ENCODE peak calls at places on chromosome X, in five cellular contexts. E, T, R, N and C are unnamed samples.

GRCh38 chrX:110847334-110847733 is 51.7 kb upstream of the CHRDL1 start:
- DNase-seq in N (peak; percentile 24), E (peak; percentile 77), T (no peak), R (peak; percentile 40), C (peak; percentile 78)

GRCh38 chrX:53284684-53285447 is 3.5 kb upstream of the IQSEC2 start:
- DNase-seq in N (peak; percentile 73), R (peak; percentile 59), E (peak; percentile 71), T (no peak), C (peak; percentile 73)

GRCh38 chrX:5957506-5957905 is 271.2 kb downstream of the NLGN4X start:
- DNase-seq in R (no peak), N (no peak), E (no peak), T (no peak), C (no peak)

GRCh38 chrX:153032397-153033118 is 23.7 kb upstream of the PNMA3 start:
- DNase-seq in R (peak; percentile 80), E (peak; percentile 69), T (peak; percentile 76), N (peak; percentile 65), C (peak; percentile 70)

GRCh38 chrX:6053126-6053625 is 175.5 kb downstream of the NLGN4X start:
- DNase-seq in N (no peak), R (no peak), T (no peak), E (no peak), C (no peak)

GRCh38 chrX:45515262-45516215 is 314.9 kb upstream of the DIPK2B start:
- DNase-seq in N (peak; percentile 44), E (peak; percentile 49), R (no peak), T (peak; percentile 88), C (peak; percentile 97)

GRCh38 chrX:82412851-82413250 is 1095.2 kb upstream of the POU3F4 start:
- DNase-seq in N (no peak), R (no peak), E (peak; percentile 2), T (no peak), C (peak; percentile 34)

GRCh38 chrX:117936162-117936561 is 180.4 kb downstream of the KLHL13 start:
- DNase-seq in E (no peak), T (no peak), N (no peak), R (no peak), C (peak; percentile 62)

GRCh38 chrX:64206556-64207162 is 1.2 kb upstream of the AMER1 start:
- DNase-seq in N (no peak), T (no peak), R (no peak), E (peak; percentile 28), C (no peak)

GRCh38 chrX:17390325-17390992 is 15.5 kb downstream of the NHS start:
- DNase-seq in N (no peak), E (no peak), R (no peak), T (no peak), C (no peak)

GRCh38 chrX:42247241-42247640 is 323.9 kb upstream of the CASK start:
- DNase-seq in N (no peak), R (no peak), E (no peak), T (no peak), C (no peak)

GRCh38 chrX:97452283-97452682 is 568.6 kb downstream of the RPA4 start:
- DNase-seq in T (no peak), E (no peak), R (no peak), N (no peak), C (no peak)

GRCh38 chrX:97446298-97446882 is 562.7 kb downstream of the RPA4 start:
- DNase-seq in T (no peak), E (no peak), N (no peak), R (no peak), C (peak; percentile 38)
- TF ChIP-seq CTCF in T (peak; percentile 22), E (peak; percentile 54), N (no peak), R (peak; percentile 63), C (peak; percentile 54)

DNA sequence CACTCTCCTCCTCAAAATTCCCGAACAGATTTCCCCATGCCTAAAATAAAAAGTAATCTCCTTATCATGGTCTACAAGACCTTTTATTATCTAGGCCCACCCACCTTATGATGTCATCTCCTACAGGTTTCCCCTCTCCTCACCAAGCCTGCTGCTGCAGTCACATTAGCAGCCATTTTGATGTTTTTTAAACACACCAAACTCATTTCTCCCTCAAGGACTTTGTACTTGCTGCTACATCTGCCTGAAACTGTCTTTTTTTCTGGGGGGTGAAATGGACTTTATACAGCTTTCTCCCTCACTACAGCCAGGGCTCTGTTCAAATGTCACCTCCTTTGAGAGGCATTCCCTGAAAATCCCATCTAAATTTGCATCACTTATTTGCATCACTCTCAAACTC is 90.2 kb upstream of the TAB3 start:
- DNase-seq in N (no peak), T (no peak), E (no peak), R (no peak), C (no peak)
- TF ChIP-seq CTCF in N (no peak), T (no peak), E (no peak), R (no peak), C (no peak)

GRCh38 chrX:136210243-136210642 is 41.0 kb downstream of the MAP7D3 start:
- DNase-seq in E (no peak), R (no peak), N (no peak), T (no peak), C (no peak)

GRCh38 chrX:136210806-136211205 is 40.4 kb downstream of the MAP7D3 start:
- DNase-seq in T (no peak), E (no peak), N (no peak), R (no peak), C (no peak)

GRCh38 chrX:136209751-136210150 is 41.4 kb downstream of the MAP7D3 start:
- DNase-seq in T (no peak), R (no peak), E (no peak), N (no peak), C (no peak)

GRCh38 chrX:136207546-136207945 is 43.7 kb downstream of the MAP7D3 start:
- DNase-seq in N (no peak), R (no peak), E (no peak), T (no peak), C (no peak)

GRCh38 chrX:136209016-136209738 is 42.0 kb downstream of the MAP7D3 start:
- DNase-seq in E (peak; percentile 44), T (no peak), N (peak; percentile 42), R (peak; percentile 8), C (peak; percentile 50)
- TF ChIP-seq CTCF in E (peak; percentile 53), T (peak; percentile 18), N (peak; percentile 43), R (peak; percentile 55), C (peak; percentile 69)

GRCh38 chrX:49271341-49271740 is 1.7 kb downstream of the PPP1R3F start:
- DNase-seq in R (no peak), T (no peak), N (no peak), E (no peak), C (peak; percentile 46)

GRCh38 chrX:49270249-49270921 is 792 bp downstream of the PPP1R3F start:
- DNase-seq in T (no peak), N (no peak), R (no peak), E (peak; percentile 14), C (no peak)

GRCh38 chrX:49268702-49269009 is 937 bp upstream of the PPP1R3F start:
- DNase-seq in T (no peak), E (no peak), R (no peak), N (no peak), C (no peak)

GRCh38 chrX:49269010-49269767 is 404 bp upstream of the PPP1R3F start:
- DNase-seq in N (peak; percentile 95), R (peak; percentile 73), T (peak; percentile 96), E (peak; percentile 95), C (peak; percentile 98)

DNA sequence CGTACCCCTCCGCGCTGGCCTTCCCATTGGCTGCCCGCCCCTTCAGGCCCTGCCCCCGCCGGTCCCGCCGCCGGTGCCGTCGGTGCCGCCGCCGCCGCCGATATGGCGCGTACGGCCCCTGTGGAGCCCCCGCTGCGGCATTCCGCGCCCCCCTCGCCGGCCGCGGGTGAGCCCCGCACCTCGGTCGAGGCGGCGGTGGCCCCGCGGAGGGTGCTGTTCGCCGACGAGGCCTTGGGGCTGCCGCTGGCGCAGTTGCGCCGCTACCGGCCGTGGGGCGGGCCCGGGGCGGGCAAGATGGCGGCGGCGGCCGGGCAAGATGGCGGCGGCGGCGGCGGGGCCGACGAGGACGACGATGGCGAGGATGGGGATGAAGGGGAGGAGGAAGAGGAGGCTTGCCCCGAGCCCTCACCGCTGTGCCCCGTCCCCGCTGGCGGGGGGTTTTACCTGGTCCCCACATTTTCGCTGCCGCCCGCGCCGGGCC is at the start of gene PPP1R3F:
- DNase-seq in R (peak; percentile 14), N (no peak), T (no peak), E (no peak), C (no peak)
- TF ChIP-seq CTCF in R (no peak), N (no peak), T (no peak), E (no peak), C (no peak)